ENCODE peak calls at places on chromosomes 13 and 19, in four cellular contexts. X is endothelial cell of umbilical vein, V is IMR-90, Y is K562. L is an unnamed sample.

GRCh38 chr19:33818426-33818825 is 21.8 kb downstream of the KCTD15 start:
- DNase-seq in Y (peak; percentile 3), X (no peak), V (no peak), L (no peak)

GRCh38 chr13:40651866-40652587 is 14.4 kb downstream of the FOXO1 start:
- DNase-seq in X (no peak), V (no peak), Y (no peak), L (no peak)

GRCh38 chr13:28410096-28410495 is 84.8 kb downstream of the FLT1 start:
- DNase-seq in V (no peak), X (no peak), Y (peak; percentile 15), L (no peak)

GRCh38 chr13:45207319-45207718 is 6.5 kb upstream of the KCTD4 start:
- DNase-seq in Y (no peak), V (no peak), X (no peak), L (no peak)

GRCh38 chr13:24032674-24033073 is 127.8 kb upstream of the SPATA13 start:
- DNase-seq in V (peak; percentile 34), Y (no peak), X (no peak), L (no peak)

GRCh38 chr19:39430675-39431593 is 4.8 kb downstream of the RPS16 start:
- DNase-seq in X (peak; percentile 99), Y (peak; percentile 70), V (peak; percentile 100), L (no peak)

GRCh38 chr19:35533822-35534521 is 716 bp downstream of the GAPDHS start:
- DNase-seq in X (no peak), Y (no peak), V (peak; percentile 57), L (no peak)

GRCh38 chr19:43718627-43719377 is 2.9 kb downstream of the IRGC start:
- DNase-seq in Y (no peak), V (no peak), X (no peak), L (no peak)

GRCh38 chr19:10624585-10624984 is 768 bp upstream of the SLC44A2 start:
- DNase-seq in X (no peak), V (no peak), Y (no peak), L (no peak)

GRCh38 chr19:54662730-54663129 is at the start of gene LILRB4:
- DNase-seq in V (no peak), X (no peak), Y (peak; percentile 16), L (no peak)

GRCh38 chr19:17931532-17932191 is 1.2 kb upstream of the CCDC124 start:
- DNase-seq in Y (peak; percentile 32), X (peak; percentile 15), V (no peak), L (no peak)

GRCh38 chr19:57559404-57560025 is at the start of gene ZNF550:
- DNase-seq in V (peak; percentile 83), Y (peak; percentile 83), X (peak; percentile 88), L (peak; percentile 40)

GRCh38 chr13:113142876-113143275 is 15.6 kb upstream of the PROZ start:
- DNase-seq in Y (no peak), V (no peak), X (no peak), L (no peak)

GRCh38 chr13:95296326-95296939 is 4.8 kb downstream of the ABCC4 start:
- DNase-seq in Y (no peak), X (peak; percentile 49), V (no peak), L (no peak)

GRCh38 chr13:70856706-70857105 is 748.5 kb upstream of the KLHL1 start:
- DNase-seq in X (no peak), Y (no peak), V (no peak), L (no peak)

GRCh38 chr19:48244289-48244688 is 11.4 kb downstream of the CARD8 start:
- DNase-seq in X (peak; percentile 82), Y (no peak), V (no peak), L (no peak)

GRCh38 chr13:72507394-72508199 is 219.8 kb downstream of the MZT1 start:
- DNase-seq in V (no peak), Y (no peak), X (no peak), L (no peak)

GRCh38 chr13:20198781-20199180 is 6.0 kb upstream of the GJB2 start:
- DNase-seq in Y (no peak), X (no peak), V (no peak), L (no peak)

GRCh38 chr13:86020350-86021002 is 221.3 kb upstream of the SLITRK6 start:
- DNase-seq in Y (no peak), V (peak; percentile 41), X (no peak), L (no peak)

GRCh38 chr19:40403262-40403984 is 9.8 kb downstream of the PRX start:
- DNase-seq in Y (peak; percentile 98), X (peak; percentile 90), V (peak; percentile 84), L (peak; percentile 44)

GRCh38 chr13:31896427-31896826 is 135.1 kb upstream of the FRY start:
- DNase-seq in V (peak; percentile 63), Y (no peak), X (no peak), L (no peak)

DNA sequence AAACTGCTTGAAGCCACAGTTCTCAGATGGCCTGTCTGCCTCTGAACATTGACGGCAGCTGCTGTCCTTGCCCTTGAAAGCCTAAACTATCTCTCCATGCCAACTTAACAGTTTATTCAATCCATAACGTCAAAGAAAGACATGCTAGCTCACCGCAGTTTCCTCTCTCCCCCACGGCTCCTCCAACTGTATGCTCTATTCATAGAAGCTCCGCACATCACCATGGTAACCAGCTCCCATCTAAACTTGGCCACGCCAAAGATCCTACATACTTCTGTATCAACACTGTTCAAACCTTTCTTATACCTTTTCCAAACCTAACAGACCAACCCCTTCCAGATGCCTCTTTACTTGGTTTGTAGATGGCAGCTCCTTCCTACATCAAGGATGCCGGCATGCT is 48.6 kb downstream of the ZNF91 start:
- DNase-seq in Y (no peak), X (no peak), V (no peak), L (no peak)
- H3K9me3 ChIP-seq in Y (no peaks in the 10 kb centered on the region), X (peaks cover 10% of the 10 kb centered on the region), V (peaks cover 78% of the 10 kb centered on the region), L (peaks cover 48% of the 10 kb centered on the region)

DNA sequence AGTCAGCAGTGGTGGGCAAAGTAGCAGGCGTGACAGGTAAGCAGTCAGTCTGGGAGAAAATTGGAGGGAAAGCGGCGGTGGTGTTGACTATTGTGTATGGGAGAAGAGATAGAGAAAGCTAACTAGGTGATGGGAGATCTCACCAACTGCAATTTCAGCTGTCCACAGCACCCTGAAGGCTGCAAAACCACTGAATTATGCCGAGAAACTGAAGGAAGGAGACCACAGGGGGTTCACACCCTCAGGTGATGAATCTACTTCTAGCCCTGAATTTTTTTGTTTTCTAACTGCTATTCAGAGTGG is 631.5 kb downstream of the UQCRFS1 start:
- DNase-seq in Y (no peak), V (no peak), X (no peak), L (no peak)
- H3K9me1 ChIP-seq in Y (no peaks in the 10 kb centered on the region), V (no peaks in the 10 kb centered on the region), X (no peaks in the 10 kb centered on the region), L (no peaks in the 10 kb centered on the region)

GRCh38 chr19:9407827-9408226 is 27.5 kb downstream of the ZNF266 start:
- DNase-seq in V (no peak), Y (no peak), X (no peak), L (no peak)
- H3K9me3 ChIP-seq in V (peaks cover 37% of the 10 kb centered on the region), Y (peaks cover 16% of the 10 kb centered on the region), X (peaks cover 11% of the 10 kb centered on the region), L (peaks cover 10% of the 10 kb centered on the region)

GRCh38 chr13:98332691-98333090 is 155.6 kb upstream of the RNF113B start:
- DNase-seq in V (no peak), Y (no peak), X (no peak), L (no peak)
- H3K9me1 ChIP-seq in V (peaks cover 16% of the 10 kb centered on the region), Y (no peaks in the 10 kb centered on the region), X (no peaks in the 10 kb centered on the region), L (no peaks in the 10 kb centered on the region)

GRCh38 chr19:42683917-42684513 is 56.3 kb downstream of the PSG3 start:
- DNase-seq in X (no peak), Y (peak; percentile 25), V (peak; percentile 31), L (no peak)
- H3K9me3 ChIP-seq in X (no peaks in the 10 kb centered on the region), Y (no peaks in the 10 kb centered on the region), V (no peaks in the 10 kb centered on the region), L (no peaks in the 10 kb centered on the region)

GRCh38 chr13:110633776-110634175 is 18.4 kb downstream of the NAXD start:
- DNase-seq in X (no peak), Y (no peak), V (no peak), L (no peak)

GRCh38 chr13:110636701-110637201 is 21.4 kb downstream of the NAXD start:
- DNase-seq in X (no peak), Y (no peak), V (no peak), L (no peak)

GRCh38 chr13:110635405-110636002 is 20.2 kb downstream of the NAXD start:
- DNase-seq in Y (no peak), V (no peak), X (no peak), L (no peak)

GRCh38 chr13:110636053-110636475 is 20.7 kb downstream of the NAXD start:
- DNase-seq in X (no peak), Y (no peak), V (no peak), L (no peak)

DNA sequence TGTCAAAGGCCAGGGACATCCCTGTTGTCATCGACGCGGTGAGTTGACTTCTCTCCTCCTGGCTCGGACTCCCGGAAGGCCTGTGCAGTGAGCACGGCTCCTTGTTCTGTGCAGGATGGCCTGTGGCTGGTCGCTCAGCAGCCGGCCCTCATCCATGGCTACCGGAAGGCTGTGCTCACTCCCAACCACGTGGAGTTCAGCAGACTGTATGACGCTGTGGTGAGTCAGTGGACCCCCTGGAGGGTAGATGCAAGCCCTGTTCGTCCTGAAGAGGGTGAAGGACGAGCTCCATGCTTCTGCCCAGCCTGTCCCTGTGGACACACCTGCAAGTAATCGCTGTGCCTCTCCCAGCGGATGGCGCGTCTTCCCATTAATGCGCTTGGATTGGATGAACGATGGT is 19.2 kb downstream of the NAXD start:
- DNase-seq in X (no peak), Y (no peak), V (peak; percentile 89), L (no peak)
- H3K9me1 ChIP-seq in X (no peaks in the 10 kb centered on the region), Y (no peaks in the 10 kb centered on the region), V (peaks cover 26% of the 10 kb centered on the region), L (peaks cover 2% of the 10 kb centered on the region)

GRCh38 chr19:3673506-3674439 is 26.5 kb downstream of the PIP5K1C start:
- DNase-seq in V (no peak), X (no peak), Y (no peak), L (no peak)
- H3K9me3 ChIP-seq in V (no peaks in the 10 kb centered on the region), X (no peaks in the 10 kb centered on the region), Y (no peaks in the 10 kb centered on the region), L (no peaks in the 10 kb centered on the region)

GRCh38 chr19:12260861-12261260 is 33.8 kb downstream of the ZNF44 start:
- DNase-seq in X (no peak), V (no peak), Y (no peak), L (no peak)

GRCh38 chr19:12265921-12266704 is 28.6 kb downstream of the ZNF44 start:
- DNase-seq in X (no peak), Y (peak; percentile 34), V (no peak), L (no peak)

GRCh38 chr19:12261554-12261953 is 33.1 kb downstream of the ZNF44 start:
- DNase-seq in V (no peak), X (no peak), Y (no peak), L (no peak)

GRCh38 chr19:12255372-12255771 is 39.3 kb downstream of the ZNF44 start:
- DNase-seq in V (no peak), Y (no peak), X (no peak), L (no peak)

GRCh38 chr19:12260236-12260635 is 34.4 kb downstream of the ZNF44 start:
- DNase-seq in V (no peak), Y (no peak), X (no peak), L (no peak)
- H3K9me1 ChIP-seq in V (no peaks in the 10 kb centered on the region), Y (no peaks in the 10 kb centered on the region), X (no peaks in the 10 kb centered on the region), L (no peaks in the 10 kb centered on the region)